ENCODE peak calls at places on chromosomes 13 and 19, in ten cellular contexts. One of them, this sample, is unnamed.

GRCh38 chr19:8699908-8700307 is 1.3 kb upstream of the ACTL9 start:
- DNase-seq in heart right ventricle: no peak
- DNase-seq in OCI-LY7: no peak
- DNase-seq in stomach: no peak
- DNase-seq in PC-9: no peak
- DNase-seq in AG04449: no peak
- DNase-seq in choroid plexus epithelial cell: no peak
- DNase-seq in left ventricle myocardium inferior: no peak
- DNase-seq in GM12865: no peak
- DNase-seq in fibroblast of mammary gland: no peak
- DNase-seq in this sample: no peak

GRCh38 chr19:34504273-34504808 is 22.8 kb downstream of the WTIP start:
- DNase-seq in heart right ventricle: no peak
- DNase-seq in OCI-LY7: no peak
- DNase-seq in stomach: no peak
- DNase-seq in PC-9: no peak
- DNase-seq in AG04449: no peak
- DNase-seq in choroid plexus epithelial cell: no peak
- DNase-seq in left ventricle myocardium inferior: no peak
- DNase-seq in GM12865: no peak
- DNase-seq in fibroblast of mammary gland: no peak
- DNase-seq in this sample: no peak

GRCh38 chr19:36605101-36605838 is at the start of gene ZNF382:
- DNase-seq in heart right ventricle: peak; percentile 87
- DNase-seq in OCI-LY7: no peak
- DNase-seq in stomach: peak; percentile 40
- DNase-seq in PC-9: no peak
- DNase-seq in AG04449: no peak
- DNase-seq in choroid plexus epithelial cell: peak; percentile 71
- DNase-seq in left ventricle myocardium inferior: peak; percentile 83
- DNase-seq in GM12865: peak; percentile 81
- DNase-seq in fibroblast of mammary gland: peak; percentile 61
- DNase-seq in this sample: peak; percentile 68

GRCh38 chr19:17681505-17682125 is 6.5 kb downstream of the UNC13A start:
- DNase-seq in heart right ventricle: peak; percentile 55
- DNase-seq in OCI-LY7: peak; percentile 19
- DNase-seq in stomach: no peak
- DNase-seq in PC-9: no peak
- DNase-seq in AG04449: no peak
- DNase-seq in choroid plexus epithelial cell: peak; percentile 49
- DNase-seq in left ventricle myocardium inferior: peak; percentile 31
- DNase-seq in GM12865: peak; percentile 36
- DNase-seq in fibroblast of mammary gland: peak; percentile 63
- DNase-seq in this sample: peak; percentile 56

GRCh38 chr13:23990443-23990842 is 93.1 kb upstream of the C1QTNF9B start:
- DNase-seq in heart right ventricle: no peak
- DNase-seq in OCI-LY7: no peak
- DNase-seq in stomach: no peak
- DNase-seq in PC-9: no peak
- DNase-seq in AG04449: no peak
- DNase-seq in choroid plexus epithelial cell: no peak
- DNase-seq in left ventricle myocardium inferior: no peak
- DNase-seq in GM12865: no peak
- DNase-seq in fibroblast of mammary gland: no peak
- DNase-seq in this sample: no peak

GRCh38 chr19:9149976-9150375 is 9.8 kb downstream of the ZNF317 start:
- DNase-seq in heart right ventricle: no peak
- DNase-seq in OCI-LY7: no peak
- DNase-seq in stomach: no peak
- DNase-seq in PC-9: no peak
- DNase-seq in AG04449: no peak
- DNase-seq in choroid plexus epithelial cell: no peak
- DNase-seq in left ventricle myocardium inferior: no peak
- DNase-seq in GM12865: no peak
- DNase-seq in fibroblast of mammary gland: no peak
- DNase-seq in this sample: no peak

GRCh38 chr19:49809155-49809986 is 3.7 kb downstream of the FUZ start:
- DNase-seq in heart right ventricle: peak; percentile 75
- DNase-seq in OCI-LY7: peak; percentile 13
- DNase-seq in stomach: peak; percentile 66
- DNase-seq in PC-9: no peak
- DNase-seq in AG04449: no peak
- DNase-seq in choroid plexus epithelial cell: peak; percentile 70
- DNase-seq in left ventricle myocardium inferior: peak; percentile 70
- DNase-seq in GM12865: peak; percentile 33
- DNase-seq in fibroblast of mammary gland: no peak
- DNase-seq in this sample: no peak

GRCh38 chr19:16363133-16363851 is 38.7 kb downstream of the KLF2 start:
- DNase-seq in heart right ventricle: no peak
- DNase-seq in OCI-LY7: no peak
- DNase-seq in stomach: peak; percentile 88
- DNase-seq in PC-9: no peak
- DNase-seq in AG04449: no peak
- DNase-seq in choroid plexus epithelial cell: no peak
- DNase-seq in left ventricle myocardium inferior: no peak
- DNase-seq in GM12865: no peak
- DNase-seq in fibroblast of mammary gland: no peak
- DNase-seq in this sample: no peak

GRCh38 chr13:21365574-21365973 is 93.5 kb downstream of the ZDHHC20 start:
- DNase-seq in heart right ventricle: no peak
- DNase-seq in OCI-LY7: no peak
- DNase-seq in stomach: no peak
- DNase-seq in PC-9: no peak
- DNase-seq in AG04449: no peak
- DNase-seq in choroid plexus epithelial cell: no peak
- DNase-seq in left ventricle myocardium inferior: no peak
- DNase-seq in GM12865: no peak
- DNase-seq in fibroblast of mammary gland: no peak
- DNase-seq in this sample: no peak

GRCh38 chr19:16325671-16326400 is 1.2 kb downstream of the KLF2 start:
- DNase-seq in heart right ventricle: peak; percentile 55
- DNase-seq in OCI-LY7: peak; percentile 57
- DNase-seq in stomach: no peak
- DNase-seq in PC-9: no peak
- DNase-seq in AG04449: no peak
- DNase-seq in choroid plexus epithelial cell: peak; percentile 28
- DNase-seq in left ventricle myocardium inferior: no peak
- DNase-seq in GM12865: peak; percentile 48
- DNase-seq in fibroblast of mammary gland: no peak
- DNase-seq in this sample: peak; percentile 59

GRCh38 chr19:39342647-39343305 is 555 bp downstream of the SAMD4B start:
- DNase-seq in heart right ventricle: peak; percentile 28
- DNase-seq in OCI-LY7: no peak
- DNase-seq in stomach: no peak
- DNase-seq in PC-9: no peak
- DNase-seq in AG04449: no peak
- DNase-seq in choroid plexus epithelial cell: peak; percentile 32
- DNase-seq in left ventricle myocardium inferior: no peak
- DNase-seq in GM12865: no peak
- DNase-seq in fibroblast of mammary gland: no peak
- DNase-seq in this sample: no peak

GRCh38 chr13:92802776-92803175 is 423.8 kb upstream of the GPC6 start:
- DNase-seq in heart right ventricle: no peak
- DNase-seq in OCI-LY7: no peak
- DNase-seq in stomach: no peak
- DNase-seq in PC-9: no peak
- DNase-seq in AG04449: no peak
- DNase-seq in choroid plexus epithelial cell: no peak
- DNase-seq in left ventricle myocardium inferior: no peak
- DNase-seq in GM12865: no peak
- DNase-seq in fibroblast of mammary gland: no peak
- DNase-seq in this sample: peak; percentile 4

DNA sequence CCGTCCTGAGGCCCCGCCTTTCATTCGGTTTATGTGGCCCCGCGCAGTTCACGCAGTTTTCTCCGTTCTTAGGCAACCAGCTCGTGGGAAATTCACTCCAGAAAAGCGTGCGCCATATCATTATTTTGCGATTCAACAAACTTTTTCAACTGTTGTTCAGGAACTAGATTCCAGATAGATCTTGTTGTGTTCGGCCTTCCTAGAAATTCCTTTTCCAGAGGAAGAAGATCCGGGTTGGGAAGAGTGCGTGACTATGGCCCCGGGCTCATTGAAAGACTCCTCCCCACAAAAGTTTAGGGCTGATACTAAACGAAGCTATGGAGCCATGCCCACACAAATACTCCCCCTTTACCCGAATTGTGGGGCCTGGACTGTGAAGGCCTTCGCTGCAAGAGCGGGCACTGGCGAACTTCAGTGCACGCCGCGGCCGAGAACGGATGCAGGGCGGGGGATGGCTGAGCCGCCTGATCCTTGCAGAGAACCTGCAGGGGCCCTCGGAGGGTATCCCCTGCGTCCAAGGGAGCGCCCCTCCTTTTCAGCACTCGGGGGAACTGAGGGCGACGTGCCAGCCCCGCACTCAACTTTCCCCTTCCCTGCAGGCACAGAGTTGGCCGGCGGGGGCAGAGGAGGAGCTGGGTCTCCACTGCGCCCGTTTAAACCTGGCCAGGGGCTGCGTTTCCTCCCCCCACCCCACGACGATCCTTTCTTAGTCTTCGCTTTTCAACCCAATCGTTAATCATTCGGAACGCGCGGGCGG is 904 bp upstream of the SOX1 start:
- DNase-seq in heart right ventricle: no peak
- DNase-seq in OCI-LY7: no peak
- DNase-seq in stomach: no peak
- DNase-seq in PC-9: no peak
- DNase-seq in AG04449: no peak
- DNase-seq in choroid plexus epithelial cell: no peak
- DNase-seq in left ventricle myocardium inferior: no peak
- DNase-seq in GM12865: no peak
- DNase-seq in fibroblast of mammary gland: no peak
- DNase-seq in this sample: no peak
- H3K4me3 ChIP-seq in heart right ventricle: peak overlapping the region; percentile 10
- H3K4me3 ChIP-seq in OCI-LY7: no peak overlapping the region
- H3K4me3 ChIP-seq in stomach: peak overlapping the region; percentile 32
- H3K4me3 ChIP-seq in PC-9: no peak overlapping the region
- H3K4me3 ChIP-seq in AG04449: no peak overlapping the region
- H3K4me3 ChIP-seq in choroid plexus epithelial cell: no peak overlapping the region
- H3K4me3 ChIP-seq in left ventricle myocardium inferior: peak overlapping the region; percentile 61
- H3K4me3 ChIP-seq in GM12865: no peak overlapping the region
- H3K4me3 ChIP-seq in fibroblast of mammary gland: no peak overlapping the region
- H3K4me3 ChIP-seq in this sample: no peak overlapping the region

DNA sequence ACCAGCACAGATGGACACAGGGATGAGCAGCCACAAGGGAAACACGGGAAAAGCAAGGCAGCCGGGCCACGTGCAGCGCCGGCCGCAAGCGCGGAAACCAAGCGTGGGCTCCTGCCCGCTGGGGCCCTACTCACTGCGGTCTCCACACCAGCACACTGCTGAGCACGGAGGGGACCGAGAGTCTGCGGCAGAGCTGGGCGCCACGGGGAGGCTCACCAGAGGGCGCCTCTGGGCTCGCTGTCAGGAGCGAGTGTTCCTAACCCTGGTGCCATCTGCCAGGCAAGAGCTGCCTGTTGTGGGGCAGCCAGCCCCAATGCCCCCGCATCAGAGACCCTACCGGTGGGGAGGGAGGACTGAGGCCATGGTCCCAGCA is 26.5 kb downstream of the MPND start:
- DNase-seq in heart right ventricle: peak; percentile 57
- DNase-seq in OCI-LY7: peak; percentile 69
- DNase-seq in stomach: peak; percentile 80
- DNase-seq in PC-9: no peak
- DNase-seq in AG04449: no peak
- DNase-seq in choroid plexus epithelial cell: peak; percentile 32
- DNase-seq in left ventricle myocardium inferior: no peak
- DNase-seq in GM12865: peak; percentile 89
- DNase-seq in fibroblast of mammary gland: peak; percentile 59
- DNase-seq in this sample: no peak
- TF ChIP-seq CTCF in heart right ventricle: peak; percentile 55
- TF ChIP-seq CTCF in OCI-LY7: peak; percentile 80
- TF ChIP-seq CTCF in stomach: peak; percentile 77
- TF ChIP-seq CTCF in PC-9: no peak
- TF ChIP-seq CTCF in AG04449: peak; percentile 62
- TF ChIP-seq CTCF in choroid plexus epithelial cell: peak; percentile 39
- TF ChIP-seq CTCF in left ventricle myocardium inferior: peak; percentile 54
- TF ChIP-seq CTCF in GM12865: peak; percentile 59
- TF ChIP-seq CTCF in fibroblast of mammary gland: peak; percentile 44
- TF ChIP-seq CTCF in this sample: peak; percentile 4

GRCh38 chr13:30418075-30418715 is 4.1 kb upstream of the UBE2L5 start:
- DNase-seq in heart right ventricle: no peak
- DNase-seq in OCI-LY7: no peak
- DNase-seq in stomach: no peak
- DNase-seq in PC-9: no peak
- DNase-seq in AG04449: no peak
- DNase-seq in choroid plexus epithelial cell: no peak
- DNase-seq in left ventricle myocardium inferior: no peak
- DNase-seq in GM12865: no peak
- DNase-seq in fibroblast of mammary gland: no peak
- DNase-seq in this sample: no peak
- H3K4me3 ChIP-seq in heart right ventricle: no peak overlapping the region
- H3K4me3 ChIP-seq in OCI-LY7: no peak overlapping the region
- H3K4me3 ChIP-seq in stomach: no peak overlapping the region
- H3K4me3 ChIP-seq in PC-9: no peak overlapping the region
- H3K4me3 ChIP-seq in AG04449: no peak overlapping the region
- H3K4me3 ChIP-seq in choroid plexus epithelial cell: no peak overlapping the region
- H3K4me3 ChIP-seq in left ventricle myocardium inferior: no peak overlapping the region
- H3K4me3 ChIP-seq in GM12865: no peak overlapping the region
- H3K4me3 ChIP-seq in fibroblast of mammary gland: no peak overlapping the region
- H3K4me3 ChIP-seq in this sample: no peak overlapping the region

DNA sequence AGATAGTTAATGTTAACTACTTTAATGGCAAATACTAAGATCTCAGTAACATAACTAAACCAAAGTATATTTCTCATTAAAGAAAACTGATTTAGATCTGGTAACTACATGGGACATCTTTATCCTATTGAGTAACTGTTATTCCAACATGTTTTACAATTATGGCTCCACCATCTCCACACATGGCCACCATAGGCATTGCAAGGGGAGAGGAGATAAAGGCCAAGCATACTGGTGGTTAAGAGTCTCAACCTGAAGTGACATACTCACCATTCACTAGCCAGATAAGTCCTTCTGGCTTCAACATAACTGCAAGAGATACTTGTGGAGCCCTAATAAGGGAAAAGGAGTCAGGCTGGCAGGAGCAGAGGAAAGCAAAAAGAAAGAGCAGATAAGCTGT is 1586.4 kb upstream of the SPRY2 start:
- DNase-seq in heart right ventricle: no peak
- DNase-seq in OCI-LY7: no peak
- DNase-seq in stomach: no peak
- DNase-seq in PC-9: no peak
- DNase-seq in AG04449: no peak
- DNase-seq in choroid plexus epithelial cell: peak; percentile 37
- DNase-seq in left ventricle myocardium inferior: no peak
- DNase-seq in GM12865: no peak
- DNase-seq in fibroblast of mammary gland: no peak
- DNase-seq in this sample: no peak
- TF ChIP-seq CTCF in heart right ventricle: no peak
- TF ChIP-seq CTCF in OCI-LY7: peak; percentile 22
- TF ChIP-seq CTCF in stomach: no peak
- TF ChIP-seq CTCF in PC-9: no peak
- TF ChIP-seq CTCF in AG04449: no peak
- TF ChIP-seq CTCF in choroid plexus epithelial cell: peak; percentile 49
- TF ChIP-seq CTCF in left ventricle myocardium inferior: no peak
- TF ChIP-seq CTCF in GM12865: no peak
- TF ChIP-seq CTCF in fibroblast of mammary gland: no peak
- TF ChIP-seq CTCF in this sample: no peak

GRCh38 chr19:4759388-4760284 is 31.9 kb upstream of the FEM1A start:
- DNase-seq in heart right ventricle: peak; percentile 89
- DNase-seq in OCI-LY7: peak; percentile 55
- DNase-seq in stomach: peak; percentile 92
- DNase-seq in PC-9: no peak
- DNase-seq in AG04449: peak; percentile 21
- DNase-seq in choroid plexus epithelial cell: peak; percentile 91
- DNase-seq in left ventricle myocardium inferior: peak; percentile 89
- DNase-seq in GM12865: peak; percentile 92
- DNase-seq in fibroblast of mammary gland: peak; percentile 77
- DNase-seq in this sample: peak; percentile 85
- H3K4me3 ChIP-seq in heart right ventricle: no peak overlapping the region
- H3K4me3 ChIP-seq in OCI-LY7: peak overlapping the region; percentile 30
- H3K4me3 ChIP-seq in stomach: peak overlapping the region; percentile 22
- H3K4me3 ChIP-seq in PC-9: no peak overlapping the region
- H3K4me3 ChIP-seq in AG04449: peak overlapping the region; percentile 37
- H3K4me3 ChIP-seq in choroid plexus epithelial cell: peak overlapping the region; percentile 42
- H3K4me3 ChIP-seq in left ventricle myocardium inferior: peak overlapping the region; percentile 58
- H3K4me3 ChIP-seq in GM12865: peak overlapping the region; percentile 40
- H3K4me3 ChIP-seq in fibroblast of mammary gland: peak overlapping the region; percentile 12
- H3K4me3 ChIP-seq in this sample: peak overlapping the region; percentile 32

This sample was measured in fibroblast of pulmonary artery.